ENCODE peak calls at places on chromosomes 5 and 9, in five cellular contexts. One of them, this sample, is unnamed.

GRCh38 chr9:107214915-107215314 is 68.2 kb upstream of the RAD23B start:
- DNase-seq in upper lobe of right lung: no peak
- DNase-seq in GM06990: no peak
- DNase-seq in fibroblast of lung: peak; percentile 9
- DNase-seq in lower leg skin: no peak
- DNase-seq in this sample: no peak

GRCh38 chr5:179310439-179311090 is 34.7 kb downstream of the ADAMTS2 start:
- DNase-seq in upper lobe of right lung: peak; percentile 52
- DNase-seq in GM06990: no peak
- DNase-seq in fibroblast of lung: no peak
- DNase-seq in lower leg skin: no peak
- DNase-seq in this sample: no peak

GRCh38 chr9:114370251-114370984 is 17.4 kb downstream of the AKNA start:
- DNase-seq in upper lobe of right lung: peak; percentile 46
- DNase-seq in GM06990: no peak
- DNase-seq in fibroblast of lung: no peak
- DNase-seq in lower leg skin: no peak
- DNase-seq in this sample: no peak

GRCh38 chr5:81896764-81897163 is 75.1 kb upstream of the ATG10 start:
- DNase-seq in upper lobe of right lung: no peak
- DNase-seq in GM06990: no peak
- DNase-seq in fibroblast of lung: peak; percentile 22
- DNase-seq in lower leg skin: no peak
- DNase-seq in this sample: peak; percentile 8

GRCh38 chr9:33782395-33783152 is 12.8 kb upstream of the PRSS3 start:
- DNase-seq in upper lobe of right lung: no peak
- DNase-seq in GM06990: no peak
- DNase-seq in fibroblast of lung: peak; percentile 77
- DNase-seq in lower leg skin: no peak
- DNase-seq in this sample: peak; percentile 59

GRCh38 chr5:144183254-144183889 is 12.7 kb downstream of the KCTD16 start:
- DNase-seq in upper lobe of right lung: no peak
- DNase-seq in GM06990: no peak
- DNase-seq in fibroblast of lung: peak; percentile 66
- DNase-seq in lower leg skin: no peak
- DNase-seq in this sample: peak; percentile 75

GRCh38 chr5:56264417-56265025 is 31.4 kb upstream of the ANKRD55 start:
- DNase-seq in upper lobe of right lung: no peak
- DNase-seq in GM06990: no peak
- DNase-seq in fibroblast of lung: peak; percentile 46
- DNase-seq in lower leg skin: no peak
- DNase-seq in this sample: peak; percentile 75

GRCh38 chr5:180533845-180534244 is 39.7 kb downstream of the CNOT6 start:
- DNase-seq in upper lobe of right lung: no peak
- DNase-seq in GM06990: no peak
- DNase-seq in fibroblast of lung: no peak
- DNase-seq in lower leg skin: no peak
- DNase-seq in this sample: no peak

GRCh38 chr9:107274953-107275422 is 8.1 kb upstream of the RAD23B start:
- DNase-seq in upper lobe of right lung: no peak
- DNase-seq in GM06990: no peak
- DNase-seq in fibroblast of lung: peak; percentile 98
- DNase-seq in lower leg skin: peak; percentile 50
- DNase-seq in this sample: peak; percentile 100

GRCh38 chr9:121353246-121353975 is 16.6 kb downstream of the STOM start:
- DNase-seq in upper lobe of right lung: no peak
- DNase-seq in GM06990: no peak
- DNase-seq in fibroblast of lung: no peak
- DNase-seq in lower leg skin: no peak
- DNase-seq in this sample: no peak

GRCh38 chr5:93018461-93018860 is 562.6 kb downstream of the NR2F1-AS1 start:
- DNase-seq in upper lobe of right lung: no peak
- DNase-seq in GM06990: no peak
- DNase-seq in fibroblast of lung: no peak
- DNase-seq in lower leg skin: no peak
- DNase-seq in this sample: peak; percentile 22

GRCh38 chr5:42756630-42757601 is at the start of gene CCDC152:
- DNase-seq in upper lobe of right lung: no peak
- DNase-seq in GM06990: peak; percentile 65
- DNase-seq in fibroblast of lung: peak; percentile 50
- DNase-seq in lower leg skin: no peak
- DNase-seq in this sample: peak; percentile 40

GRCh38 chr9:126436545-126437269 is 110.1 kb downstream of the MVB12B start:
- DNase-seq in upper lobe of right lung: no peak
- DNase-seq in GM06990: no peak
- DNase-seq in fibroblast of lung: no peak
- DNase-seq in lower leg skin: no peak
- DNase-seq in this sample: no peak

GRCh38 chr5:158570502-158570901 is 529.2 kb downstream of the EBF1 start:
- DNase-seq in upper lobe of right lung: no peak
- DNase-seq in GM06990: no peak
- DNase-seq in fibroblast of lung: no peak
- DNase-seq in lower leg skin: no peak
- DNase-seq in this sample: no peak

GRCh38 chr5:135204151-135204600 is 170.1 kb upstream of the PITX1 start:
- DNase-seq in upper lobe of right lung: no peak
- DNase-seq in GM06990: no peak
- DNase-seq in fibroblast of lung: no peak
- DNase-seq in lower leg skin: no peak
- DNase-seq in this sample: no peak

DNA sequence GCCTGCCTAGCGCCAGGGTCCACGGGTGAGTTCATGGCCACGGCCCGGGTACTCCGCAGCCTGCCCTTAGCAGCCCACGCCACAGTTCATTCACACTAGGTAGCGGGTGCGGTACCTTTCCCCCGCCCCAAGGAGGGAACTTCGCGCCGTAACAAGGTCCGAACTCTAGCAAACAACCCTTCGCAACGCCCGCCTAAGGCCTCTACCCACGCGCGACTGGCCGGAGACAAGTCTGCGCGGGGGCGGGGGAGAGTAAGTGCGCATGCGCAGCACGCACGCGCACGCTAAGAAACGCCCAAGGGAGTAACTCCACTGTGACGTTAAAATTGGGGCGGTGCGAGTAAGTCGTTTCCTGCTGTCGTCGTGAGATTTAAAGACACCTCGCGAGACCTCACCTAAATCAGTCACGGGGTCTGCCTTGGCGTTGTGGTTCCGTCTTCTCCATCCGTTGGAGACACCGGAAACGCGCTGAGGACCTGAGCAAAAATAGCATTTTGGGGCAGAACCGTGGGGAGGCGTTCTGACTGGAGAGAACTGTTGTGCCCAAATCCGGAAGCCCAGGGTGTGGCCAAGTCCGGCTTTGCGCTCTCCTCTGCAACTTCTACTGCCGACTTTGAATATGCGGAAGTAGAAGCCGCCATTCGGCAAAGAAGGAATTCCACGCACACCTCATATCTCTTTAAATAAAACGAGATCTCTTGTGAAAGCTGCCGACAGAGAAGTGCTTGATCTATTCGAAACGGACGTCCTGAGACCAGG is at the start of gene RAPGEF6:
- DNase-seq in upper lobe of right lung: peak; percentile 98
- DNase-seq in GM06990: peak; percentile 98
- DNase-seq in fibroblast of lung: peak; percentile 100
- DNase-seq in lower leg skin: peak; percentile 100
- DNase-seq in this sample: peak; percentile 100
- TF ChIP-seq CTCF in upper lobe of right lung: peak; percentile 12
- TF ChIP-seq CTCF in GM06990: no peak
- TF ChIP-seq CTCF in fibroblast of lung: peak; percentile 12
- TF ChIP-seq CTCF in lower leg skin: no peak
- TF ChIP-seq CTCF in this sample: no peak

GRCh38 chr5:127758884-127759283 is 55.7 kb downstream of the CCDC192 start:
- DNase-seq in upper lobe of right lung: no peak
- DNase-seq in GM06990: no peak
- DNase-seq in fibroblast of lung: no peak
- DNase-seq in lower leg skin: no peak
- DNase-seq in this sample: no peak

GRCh38 chr5:127754259-127754658 is 51.1 kb downstream of the CCDC192 start:
- DNase-seq in upper lobe of right lung: no peak
- DNase-seq in GM06990: no peak
- DNase-seq in fibroblast of lung: peak; percentile 12
- DNase-seq in lower leg skin: no peak
- DNase-seq in this sample: no peak

GRCh38 chr5:127754727-127755126 is 51.5 kb downstream of the CCDC192 start:
- DNase-seq in upper lobe of right lung: no peak
- DNase-seq in GM06990: no peak
- DNase-seq in fibroblast of lung: no peak
- DNase-seq in lower leg skin: no peak
- DNase-seq in this sample: no peak

GRCh38 chr5:127761869-127762268 is 58.7 kb downstream of the CCDC192 start:
- DNase-seq in upper lobe of right lung: no peak
- DNase-seq in GM06990: no peak
- DNase-seq in fibroblast of lung: no peak
- DNase-seq in lower leg skin: no peak
- DNase-seq in this sample: no peak

DNA sequence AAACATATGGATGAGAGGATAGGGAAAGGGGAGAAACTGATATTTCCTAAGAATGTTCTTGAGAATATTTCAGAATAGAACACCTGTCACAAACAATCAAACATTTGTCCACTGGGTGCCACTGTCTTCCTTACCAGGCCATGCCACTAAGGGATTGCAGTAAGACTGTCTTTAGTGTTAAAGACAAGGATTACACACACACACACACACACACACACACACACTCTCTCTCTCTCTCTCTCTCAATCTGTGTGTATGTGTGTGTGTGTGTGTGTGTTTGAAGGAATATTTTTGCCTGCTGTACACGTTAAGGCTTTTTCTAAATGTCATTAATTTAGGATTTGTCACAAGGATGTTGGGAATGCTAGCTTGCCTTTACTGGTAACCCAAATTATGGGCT is 54.4 kb downstream of the CCDC192 start:
- DNase-seq in upper lobe of right lung: no peak
- DNase-seq in GM06990: no peak
- DNase-seq in fibroblast of lung: peak; percentile 63
- DNase-seq in lower leg skin: no peak
- DNase-seq in this sample: peak; percentile 64
- H3K4me3 ChIP-seq in upper lobe of right lung: no peak overlapping the region
- H3K4me3 ChIP-seq in GM06990: no peak overlapping the region
- H3K4me3 ChIP-seq in fibroblast of lung: no peak overlapping the region
- H3K4me3 ChIP-seq in lower leg skin: no peak overlapping the region
- H3K4me3 ChIP-seq in this sample: no peak overlapping the region

GRCh38 chr9:104835163-104835562 is 71.2 kb downstream of the NIPSNAP3B start:
- DNase-seq in upper lobe of right lung: no peak
- DNase-seq in GM06990: no peak
- DNase-seq in fibroblast of lung: no peak
- DNase-seq in lower leg skin: no peak
- DNase-seq in this sample: no peak

GRCh38 chr9:104826911-104827310 is 63.0 kb downstream of the NIPSNAP3B start:
- DNase-seq in upper lobe of right lung: no peak
- DNase-seq in GM06990: no peak
- DNase-seq in fibroblast of lung: no peak
- DNase-seq in lower leg skin: no peak
- DNase-seq in this sample: no peak

GRCh38 chr9:104833701-104834100 is 69.8 kb downstream of the NIPSNAP3B start:
- DNase-seq in upper lobe of right lung: no peak
- DNase-seq in GM06990: no peak
- DNase-seq in fibroblast of lung: no peak
- DNase-seq in lower leg skin: no peak
- DNase-seq in this sample: no peak

GRCh38 chr9:104836235-104836634 is 72.3 kb downstream of the NIPSNAP3B start:
- DNase-seq in upper lobe of right lung: no peak
- DNase-seq in GM06990: no peak
- DNase-seq in fibroblast of lung: no peak
- DNase-seq in lower leg skin: no peak
- DNase-seq in this sample: no peak

DNA sequence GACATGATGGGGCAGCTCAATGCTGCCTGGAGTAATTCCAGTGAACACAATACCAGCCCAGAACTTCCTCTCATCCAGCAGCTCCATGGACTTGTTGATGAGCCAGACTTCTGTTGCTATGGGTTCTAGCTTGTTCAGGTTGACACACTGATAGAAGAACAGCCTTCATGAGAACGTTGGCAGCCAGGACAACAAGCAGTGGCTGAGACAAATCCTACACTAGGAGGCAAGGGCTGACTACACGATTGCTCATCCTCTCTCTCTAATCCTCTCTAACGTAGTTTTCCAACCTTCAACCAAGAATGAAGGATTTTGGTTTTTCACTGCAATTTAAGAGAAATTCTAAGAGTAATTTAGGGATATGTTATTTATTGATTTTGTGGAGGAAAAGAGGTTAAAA is 67.8 kb downstream of the NIPSNAP3B start:
- DNase-seq in upper lobe of right lung: no peak
- DNase-seq in GM06990: no peak
- DNase-seq in fibroblast of lung: no peak
- DNase-seq in lower leg skin: no peak
- DNase-seq in this sample: peak; percentile 69
- TF ChIP-seq CTCF in upper lobe of right lung: no peak
- TF ChIP-seq CTCF in GM06990: no peak
- TF ChIP-seq CTCF in fibroblast of lung: no peak
- TF ChIP-seq CTCF in lower leg skin: no peak
- TF ChIP-seq CTCF in this sample: no peak

GRCh38 chr9:78296208-78296892 is 575 bp upstream of the PSAT1 start:
- DNase-seq in upper lobe of right lung: peak; percentile 70
- DNase-seq in GM06990: peak; percentile 27
- DNase-seq in fibroblast of lung: peak; percentile 65
- DNase-seq in lower leg skin: peak; percentile 24
- DNase-seq in this sample: peak; percentile 35

GRCh38 chr9:78298046-78298511 is 1.2 kb downstream of the PSAT1 start:
- DNase-seq in upper lobe of right lung: no peak
- DNase-seq in GM06990: no peak
- DNase-seq in fibroblast of lung: no peak
- DNase-seq in lower leg skin: no peak
- DNase-seq in this sample: peak; percentile 10

GRCh38 chr9:78295731-78296130 is 1.2 kb upstream of the PSAT1 start:
- DNase-seq in upper lobe of right lung: no peak
- DNase-seq in GM06990: no peak
- DNase-seq in fibroblast of lung: peak; percentile 33
- DNase-seq in lower leg skin: no peak
- DNase-seq in this sample: peak; percentile 3

GRCh38 chr9:78297672-78297961 is 692 bp downstream of the PSAT1 start:
- DNase-seq in upper lobe of right lung: no peak
- DNase-seq in GM06990: no peak
- DNase-seq in fibroblast of lung: peak; percentile 32
- DNase-seq in lower leg skin: no peak
- DNase-seq in this sample: peak; percentile 56

DNA sequence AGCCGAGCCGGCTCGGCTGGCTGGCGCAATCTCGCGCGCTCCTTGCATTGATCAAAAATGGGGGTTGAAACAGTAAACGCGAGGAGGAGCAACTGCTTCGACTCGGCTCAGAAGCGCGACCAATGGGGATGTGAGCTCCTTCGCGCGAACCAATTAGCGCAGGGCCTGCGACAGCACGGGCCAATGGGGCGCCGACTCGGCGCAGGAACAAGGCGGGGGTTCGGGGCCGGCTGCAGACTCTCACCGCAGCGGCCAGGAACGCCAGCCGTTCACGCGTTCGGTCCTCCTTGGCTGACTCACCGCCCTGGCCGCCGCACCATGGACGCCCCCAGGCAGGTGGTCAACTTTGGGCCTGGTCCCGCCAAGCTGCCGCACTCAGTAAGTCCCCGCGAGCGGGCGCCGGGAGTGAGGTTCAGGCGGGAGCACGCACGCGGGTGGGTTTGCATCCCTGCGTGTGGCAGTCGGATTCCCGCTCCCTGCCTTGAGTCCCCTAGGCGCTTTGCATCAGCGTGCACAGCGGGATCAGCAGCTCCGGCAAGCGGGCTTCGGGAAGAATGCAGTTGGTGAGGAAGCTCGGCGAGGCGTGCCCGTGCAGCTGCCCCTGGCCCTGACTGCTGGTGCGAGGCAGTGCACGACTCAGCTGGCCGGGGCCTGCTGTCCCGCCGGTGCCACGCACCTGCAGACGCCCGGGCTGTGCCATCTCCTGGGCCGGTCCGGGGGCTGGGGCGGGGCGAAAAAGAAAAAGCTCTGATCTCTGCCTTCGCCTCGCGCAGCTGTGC is at the start of gene PSAT1:
- DNase-seq in upper lobe of right lung: peak; percentile 91
- DNase-seq in GM06990: peak; percentile 92
- DNase-seq in fibroblast of lung: peak; percentile 98
- DNase-seq in lower leg skin: peak; percentile 73
- DNase-seq in this sample: peak; percentile 96
- H3K4me3 ChIP-seq in upper lobe of right lung: peak within 1 kb of the TSS; percentile 66
- H3K4me3 ChIP-seq in GM06990: peak within 1 kb of the TSS; percentile 89
- H3K4me3 ChIP-seq in fibroblast of lung: peak within 1 kb of the TSS; percentile 90
- H3K4me3 ChIP-seq in lower leg skin: peak within 1 kb of the TSS; percentile 58
- H3K4me3 ChIP-seq in this sample: peak within 1 kb of the TSS; percentile 84